ENCODE peak calls at places on chromosomes 3 and 15, in eight cellular contexts. One of them, this sample, is unnamed.

GRCh38 chr3:14352002-14352627 is 50.3 kb upstream of the SLC6A6 start:
- DNase-seq in activated gamma-delta T cell treated with Interleukin-2 at 50 U/mL for 16 hours: no peak
- DNase-seq in NCI-H2029: no peak
- DNase-seq in AG04450: no peak
- DNase-seq in non-pigmented ciliary epithelial cell: no peak
- DNase-seq in KBM-7: peak; percentile 43
- DNase-seq in GF-D8: no peak
- DNase-seq in psoas muscle: no peak
- DNase-seq in this sample: no peak

GRCh38 chr15:66014022-66014421 is 144.7 kb downstream of the RAB11A start:
- DNase-seq in GF-D8: no peak
- DNase-seq in psoas muscle: no peak
- DNase-seq in KBM-7: no peak
- DNase-seq in AG04450: no peak
- DNase-seq in activated gamma-delta T cell treated with Interleukin-2 at 50 U/mL for 16 hours: no peak
- DNase-seq in NCI-H2029: no peak
- DNase-seq in non-pigmented ciliary epithelial cell: no peak
- DNase-seq in this sample: no peak

GRCh38 chr3:144364797-144365196 is 393.2 kb downstream of the DIPK2A start:
- DNase-seq in NCI-H2029: no peak
- DNase-seq in KBM-7: no peak
- DNase-seq in psoas muscle: no peak
- DNase-seq in AG04450: no peak
- DNase-seq in GF-D8: no peak
- DNase-seq in activated gamma-delta T cell treated with Interleukin-2 at 50 U/mL for 16 hours: no peak
- DNase-seq in non-pigmented ciliary epithelial cell: peak; percentile 30
- DNase-seq in this sample: no peak

GRCh38 chr3:27643355-27643754 is 78.8 kb downstream of the EOMES start:
- DNase-seq in psoas muscle: no peak
- DNase-seq in GF-D8: no peak
- DNase-seq in KBM-7: no peak
- DNase-seq in AG04450: no peak
- DNase-seq in non-pigmented ciliary epithelial cell: no peak
- DNase-seq in activated gamma-delta T cell treated with Interleukin-2 at 50 U/mL for 16 hours: no peak
- DNase-seq in NCI-H2029: no peak
- DNase-seq in this sample: no peak

GRCh38 chr3:12990306-12990705 is 82.9 kb downstream of the IQSEC1 start:
- DNase-seq in NCI-H2029: no peak
- DNase-seq in non-pigmented ciliary epithelial cell: no peak
- DNase-seq in GF-D8: no peak
- DNase-seq in KBM-7: no peak
- DNase-seq in activated gamma-delta T cell treated with Interleukin-2 at 50 U/mL for 16 hours: no peak
- DNase-seq in AG04450: no peak
- DNase-seq in psoas muscle: no peak
- DNase-seq in this sample: no peak

GRCh38 chr15:93072440-93073394 is 16.3 kb downstream of the RGMA start:
- DNase-seq in non-pigmented ciliary epithelial cell: peak; percentile 5
- DNase-seq in activated gamma-delta T cell treated with Interleukin-2 at 50 U/mL for 16 hours: no peak
- DNase-seq in GF-D8: no peak
- DNase-seq in NCI-H2029: peak; percentile 32
- DNase-seq in AG04450: no peak
- DNase-seq in psoas muscle: peak; percentile 90
- DNase-seq in KBM-7: peak; percentile 24
- DNase-seq in this sample: no peak

GRCh38 chr15:77546050-77546501 is 86.6 kb downstream of the LINGO1 start:
- DNase-seq in psoas muscle: no peak
- DNase-seq in non-pigmented ciliary epithelial cell: peak; percentile 60
- DNase-seq in activated gamma-delta T cell treated with Interleukin-2 at 50 U/mL for 16 hours: no peak
- DNase-seq in KBM-7: peak; percentile 73
- DNase-seq in GF-D8: no peak
- DNase-seq in NCI-H2029: no peak
- DNase-seq in AG04450: peak; percentile 59
- DNase-seq in this sample: no peak

GRCh38 chr3:150168694-150169093 is 198.0 kb upstream of the PFN2 start:
- DNase-seq in AG04450: no peak
- DNase-seq in psoas muscle: peak; percentile 56
- DNase-seq in activated gamma-delta T cell treated with Interleukin-2 at 50 U/mL for 16 hours: no peak
- DNase-seq in KBM-7: no peak
- DNase-seq in NCI-H2029: no peak
- DNase-seq in GF-D8: no peak
- DNase-seq in non-pigmented ciliary epithelial cell: no peak
- DNase-seq in this sample: no peak